ENCODE peak calls at places on chromosome 5, in seven cellular contexts. Q is pancreas, K is heart left ventricle, W is heart right ventricle, J is upper lobe of right lung, B is endothelial cell, Z is IMR-90. A is an unnamed sample.
A peak's percentile ranks its signal among the peaks of the same experiment; 100 is the strongest.

GRCh38 chr5:157269165-157269671 is 3.3 kb downstream of the CYFIP2 start:
- DNase-seq in Q (no peak), K (no peak), W (no peak), J (peak; percentile 71), B (no peak), Z (no peak), A (peak; percentile 78)

GRCh38 chr5:24633705-24634325 is 11.0 kb downstream of the CDH10 start:
- DNase-seq in Q (no peak), K (no peak), W (no peak), J (no peak), B (peak; percentile 21), Z (peak; percentile 11), A (peak; percentile 66)

GRCh38 chr5:176424181-176424580 is 7.8 kb upstream of the CLTB start:
- DNase-seq in Q (no peak), K (no peak), W (no peak), J (no peak), B (no peak), Z (no peak), A (no peak)

GRCh38 chr5:164356790-164357189 is 851.4 kb downstream of the MAT2B start:
- DNase-seq in Q (no peak), K (no peak), W (no peak), J (no peak), B (no peak), Z (no peak), A (no peak)

GRCh38 chr5:180026320-180026719 is 45.2 kb downstream of the RNF130 start:
- DNase-seq in Q (no peak), K (no peak), W (no peak), J (no peak), B (no peak), Z (peak; percentile 67), A (peak; percentile 84)

GRCh38 chr5:55081541-55081940 is 20.9 kb upstream of the GZMA start:
- DNase-seq in Q (no peak), K (no peak), W (no peak), J (no peak), B (no peak), Z (no peak), A (no peak)

GRCh38 chr5:110917161-110917875 is 154.2 kb upstream of the TSLP start:
- DNase-seq in Q (no peak), K (no peak), W (no peak), J (no peak), B (no peak), Z (peak; percentile 52), A (no peak)

GRCh38 chr5:103441523-103441922 is 121.1 kb downstream of the NUDT12 start:
- DNase-seq in Q (no peak), K (no peak), W (no peak), J (no peak), B (no peak), Z (no peak), A (peak; percentile 4)

GRCh38 chr5:169395136-169395535 is 94.2 kb upstream of the SLIT3 start:
- DNase-seq in Q (no peak), K (no peak), W (no peak), J (no peak), B (no peak), Z (no peak), A (no peak)

GRCh38 chr5:79488058-79488457 is 25.9 kb downstream of the HOMER1 start:
- DNase-seq in Q (no peak), K (no peak), W (no peak), J (no peak), B (no peak), Z (no peak), A (no peak)

GRCh38 chr5:126219616-126220015 is 203.6 kb upstream of the GRAMD2B start:
- DNase-seq in Q (no peak), K (no peak), W (no peak), J (no peak), B (no peak), Z (no peak), A (no peak)

GRCh38 chr5:119400248-119400647 is 44.4 kb downstream of the TNFAIP8 start:
- DNase-seq in Q (no peak), K (no peak), W (no peak), J (no peak), B (no peak), Z (peak; percentile 62), A (peak; percentile 64)

GRCh38 chr5:154221371-154221896 is 30.9 kb downstream of the GALNT10 start:
- DNase-seq in Q (no peak), K (no peak), W (no peak), J (no peak), B (no peak), Z (peak; percentile 89), A (peak; percentile 83)

GRCh38 chr5:179700401-179700918 is 1.7 kb downstream of the CANX start:
- DNase-seq in Q (no peak), K (no peak), W (no peak), J (no peak), B (no peak), Z (peak; percentile 14), A (peak; percentile 42)

GRCh38 chr5:106189121-106189809 is 1481.5 kb downstream of the EFNA5 start:
- DNase-seq in Q (no peak), K (no peak), W (no peak), J (no peak), B (no peak), Z (no peak), A (no peak)

GRCh38 chr5:110618941-110619340 is 107.5 kb downstream of the TMEM232 start:
- DNase-seq in Q (no peak), K (no peak), W (no peak), J (no peak), B (no peak), Z (no peak), A (no peak)

GRCh38 chr5:16774806-16775205 is 158.0 kb upstream of the RETREG1 start:
- DNase-seq in Q (no peak), K (no peak), W (no peak), J (no peak), B (no peak), Z (peak; percentile 91), A (no peak)

GRCh38 chr5:176650354-176650884 is 3.1 kb downstream of the TSPAN17 start:
- DNase-seq in Q (no peak), K (no peak), W (no peak), J (peak; percentile 48), B (no peak), Z (no peak), A (no peak)

GRCh38 chr5:146340260-146341081 is 1.8 kb downstream of the POU4F3 start:
- DNase-seq in Q (peak; percentile 80), K (no peak), W (peak; percentile 53), J (peak; percentile 72), B (peak; percentile 75), Z (peak; percentile 60), A (peak; percentile 59)

DNA sequence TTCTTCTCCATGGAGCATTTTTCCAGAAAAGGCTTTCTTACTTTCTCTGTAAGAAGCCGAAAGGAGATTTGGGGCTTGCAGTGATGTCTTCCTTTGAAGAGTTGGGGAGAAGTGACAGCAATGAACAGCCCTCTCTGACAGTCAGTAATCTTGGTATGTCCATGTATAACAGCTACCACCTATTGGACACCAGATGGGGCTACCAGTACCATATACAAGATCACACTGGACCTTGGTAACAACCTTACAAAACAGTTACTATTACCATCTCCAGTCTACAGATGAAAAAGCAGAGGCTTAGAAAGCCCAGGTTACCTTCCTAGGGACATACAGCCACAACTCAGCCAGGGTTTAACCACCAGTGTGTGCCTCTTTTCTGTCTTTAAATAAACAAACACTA is 272.7 kb upstream of the TRPC7 start:
- DNase-seq in Q (no peak), K (no peak), W (no peak), J (no peak), B (no peak), Z (no peak), A (peak; percentile 13)
- TF ChIP-seq CTCF in Q (no peak), K (no peak), W (no peak), J (no peak), B (no peak), Z (peak; percentile 16), A (peak; percentile 5)

GRCh38 chr5:33588654-33589372 is 148.0 kb downstream of the TARS1 start:
- DNase-seq in Q (no peak), K (peak; percentile 49), W (no peak), J (no peak), B (peak; percentile 55), Z (no peak), A (peak; percentile 26)
- TF ChIP-seq CTCF in Q (no peak), K (no peak), W (no peak), J (peak; percentile 46), B (peak; percentile 71), Z (peak; percentile 34), A (peak; percentile 16)

GRCh38 chr5:142549834-142550233 is 136.1 kb downstream of the FGF1 start:
- DNase-seq in Q (no peak), K (no peak), W (no peak), J (no peak), B (no peak), Z (no peak), A (no peak)
- TF ChIP-seq CTCF in Q (no peak), K (no peak), W (no peak), J (no peak), B (no peak), Z (no peak), A (no peak)

GRCh38 chr5:90201923-90202322 is 207.6 kb downstream of the CETN3 start:
- DNase-seq in Q (no peak), K (no peak), W (no peak), J (no peak), B (no peak), Z (no peak), A (peak; percentile 60)
- TF ChIP-seq CTCF in Q (no peak), K (no peak), W (no peak), J (no peak), B (no peak), Z (no peak), A (no peak)

GRCh38 chr5:45697211-45697610 is 1.0 kb upstream of the HCN1 start:
- DNase-seq in Q (no peak), K (no peak), W (no peak), J (no peak), B (no peak), Z (no peak), A (no peak)
- TF ChIP-seq CTCF in Q (no peak), K (no peak), W (no peak), J (no peak), B (no peak), Z (no peak), A (no peak)

A was measured in MCF 10A.